ENCODE peak calls at places on chromosomes 16 and 17, in seven cellular contexts. S, X, L, P, K, I and D are unnamed samples. For H3K27me3 and H3K4me1, the result is how much of the 10 kb centered on the place peaks cover.

GRCh38 chr16:4052096-4052495 is 64.1 kb downstream of the ADCY9 start:
- DNase-seq in S (no peak), X (no peak), L (no peak), P (no peak), K (no peak), I (no peak), D (peak)

GRCh38 chr16:89344314-89344828 is 126.9 kb downstream of the ZNF778 start:
- DNase-seq in S (no peak), X (no peak), L (no peak), P (no peak), K (no peak), I (no peak), D (no peak)

GRCh38 chr17:57678393-57678792 is 66.7 kb downstream of the CCDC182 start:
- DNase-seq in S (no peak), X (no peak), L (no peak), P (no peak), K (no peak), I (no peak), D (no peak)

GRCh38 chr16:15952265-15952711 is 2.9 kb downstream of the ABCC1 start:
- DNase-seq in S (no peak), X (no peak), L (no peak), P (no peak), K (no peak), I (no peak), D (peak)

GRCh38 chr17:27466748-27467375 is 10.6 kb downstream of the KSR1 start:
- DNase-seq in S (peak), X (no peak), L (no peak), P (peak), K (no peak), I (no peak), D (no peak)

GRCh38 chr16:75127713-75128415 is 11.3 kb upstream of the LDHD start:
- DNase-seq in S (no peak), X (no peak), L (no peak), P (no peak), K (no peak), I (no peak), D (no peak)

GRCh38 chr17:76704799-76705198 is 6.0 kb downstream of the MXRA7 start:
- DNase-seq in S (no peak), X (no peak), L (no peak), P (no peak), K (no peak), I (no peak), D (no peak)

GRCh38 chr16:64122177-64122576 is 999.7 kb downstream of the CDH11 start:
- DNase-seq in S (no peak), X (no peak), L (no peak), P (no peak), K (peak), I (no peak), D (no peak)

GRCh38 chr17:6110592-6110991 is 40.4 kb downstream of the WSCD1 start:
- DNase-seq in S (no peak), X (no peak), L (no peak), P (no peak), K (peak), I (no peak), D (no peak)

GRCh38 chr17:45143767-45144198 is 4.5 kb upstream of the HEXIM1 start:
- DNase-seq in S (no peak), X (no peak), L (peak), P (no peak), K (no peak), I (peak), D (peak)

GRCh38 chr16:52548261-52549010 is 1.5 kb upstream of the TOX3 start:
- DNase-seq in S (no peak), X (no peak), L (no peak), P (no peak), K (no peak), I (no peak), D (no peak)

GRCh38 chr16:20906225-20906870 is 5.8 kb downstream of the LYRM1 start:
- DNase-seq in S (no peak), X (no peak), L (no peak), P (no peak), K (peak), I (no peak), D (no peak)

GRCh38 chr16:3358884-3359283 is 3.2 kb downstream of the OR2C1 start:
- DNase-seq in S (no peak), X (no peak), L (no peak), P (no peak), K (no peak), I (no peak), D (no peak)

GRCh38 chr16:46728804-46729203 is 19.3 kb downstream of the MYLK3 start:
- DNase-seq in S (no peak), X (no peak), L (no peak), P (no peak), K (no peak), I (no peak), D (no peak)

GRCh38 chr17:62188713-62189112 is 123.6 kb upstream of the MED13 start:
- DNase-seq in S (no peak), X (no peak), L (no peak), P (no peak), K (peak), I (no peak), D (no peak)

GRCh38 chr16:78097522-78097921 is 1.9 kb upstream of the WWOX start:
- DNase-seq in S (no peak), X (no peak), L (no peak), P (no peak), K (peak), I (no peak), D (no peak)

GRCh38 chr17:72240333-72240732 is 119.5 kb downstream of the SOX9 start:
- DNase-seq in S (no peak), X (no peak), L (no peak), P (no peak), K (no peak), I (no peak), D (no peak)

GRCh38 chr17:72239548-72239947 is 118.7 kb downstream of the SOX9 start:
- DNase-seq in S (no peak), X (no peak), L (no peak), P (no peak), K (no peak), I (no peak), D (no peak)

GRCh38 chr17:72233981-72234380 is 113.2 kb downstream of the SOX9 start:
- DNase-seq in S (no peak), X (no peak), L (no peak), P (no peak), K (no peak), I (no peak), D (no peak)

GRCh38 chr17:72237223-72237622 is 116.4 kb downstream of the SOX9 start:
- DNase-seq in S (no peak), X (no peak), L (no peak), P (no peak), K (no peak), I (no peak), D (no peak)

DNA sequence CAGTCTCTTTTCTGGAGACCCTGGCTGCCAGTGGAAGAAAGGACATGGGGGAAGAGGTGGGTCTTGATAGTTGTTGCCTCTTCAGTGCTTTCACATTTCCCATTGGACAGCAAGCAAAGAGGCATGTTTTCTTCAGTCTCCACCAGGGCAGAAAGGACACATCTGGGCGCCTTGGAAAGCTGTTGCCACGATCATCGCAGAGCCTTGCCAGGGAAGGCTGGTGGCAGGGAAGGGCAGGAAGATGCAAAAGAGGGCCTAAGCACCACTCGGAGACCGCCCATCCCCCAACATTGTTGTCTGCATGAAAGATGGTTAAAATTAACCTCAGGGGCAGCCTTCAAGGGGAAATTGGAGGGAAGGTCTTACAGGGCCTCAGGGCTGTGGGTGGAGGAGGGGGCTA is 114.1 kb downstream of the SOX9 start:
- DNase-seq in S (no peak), X (no peak), L (no peak), P (no peak), K (no peak), I (no peak), D (no peak)
- H3K27me3 ChIP-seq in S (under half), X (under half), L (under half), P (under half), K (under half), I (under half), D (under half)

GRCh38 chr17:70172921-70173320 is 3.6 kb downstream of the KCNJ2 start:
- DNase-seq in S (no peak), X (no peak), L (no peak), P (no peak), K (peak), I (no peak), D (no peak)

GRCh38 chr17:70171159-70171558 is 1.8 kb downstream of the KCNJ2 start:
- DNase-seq in S (no peak), X (no peak), L (no peak), P (no peak), K (no peak), I (no peak), D (no peak)

GRCh38 chr17:70169707-70170597 is 620 bp downstream of the KCNJ2 start:
- DNase-seq in S (peak), X (no peak), L (no peak), P (no peak), K (no peak), I (peak), D (no peak)

GRCh38 chr17:70173646-70174045 is 4.3 kb downstream of the KCNJ2 start:
- DNase-seq in S (no peak), X (no peak), L (no peak), P (no peak), K (no peak), I (no peak), D (no peak)

DNA sequence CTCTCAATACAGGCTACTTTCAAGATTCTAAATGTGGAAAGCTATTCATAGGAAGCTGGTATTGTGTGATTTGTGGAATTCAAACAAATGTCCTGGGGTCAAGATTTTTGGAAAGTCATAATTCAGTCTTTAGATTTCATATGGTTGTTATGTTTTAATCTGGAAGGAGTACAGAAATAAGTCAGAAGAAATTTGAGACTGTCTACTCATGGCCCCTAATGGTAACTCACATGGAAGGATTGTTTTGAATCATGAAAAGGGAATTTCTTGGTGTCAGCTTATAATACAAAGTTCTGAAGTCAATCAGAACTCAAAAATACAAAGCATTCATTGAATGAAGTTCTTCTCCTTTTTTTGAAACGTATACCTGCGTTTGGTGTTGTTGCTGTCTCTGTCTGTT is 3.1 kb downstream of the KCNJ2 start:
- DNase-seq in S (no peak), X (no peak), L (no peak), P (no peak), K (no peak), I (no peak), D (no peak)
- H3K4me1 ChIP-seq in S (under half), X (under half), L (under half), P (under half), K (under half), I (half or more), D (under half)

DNA sequence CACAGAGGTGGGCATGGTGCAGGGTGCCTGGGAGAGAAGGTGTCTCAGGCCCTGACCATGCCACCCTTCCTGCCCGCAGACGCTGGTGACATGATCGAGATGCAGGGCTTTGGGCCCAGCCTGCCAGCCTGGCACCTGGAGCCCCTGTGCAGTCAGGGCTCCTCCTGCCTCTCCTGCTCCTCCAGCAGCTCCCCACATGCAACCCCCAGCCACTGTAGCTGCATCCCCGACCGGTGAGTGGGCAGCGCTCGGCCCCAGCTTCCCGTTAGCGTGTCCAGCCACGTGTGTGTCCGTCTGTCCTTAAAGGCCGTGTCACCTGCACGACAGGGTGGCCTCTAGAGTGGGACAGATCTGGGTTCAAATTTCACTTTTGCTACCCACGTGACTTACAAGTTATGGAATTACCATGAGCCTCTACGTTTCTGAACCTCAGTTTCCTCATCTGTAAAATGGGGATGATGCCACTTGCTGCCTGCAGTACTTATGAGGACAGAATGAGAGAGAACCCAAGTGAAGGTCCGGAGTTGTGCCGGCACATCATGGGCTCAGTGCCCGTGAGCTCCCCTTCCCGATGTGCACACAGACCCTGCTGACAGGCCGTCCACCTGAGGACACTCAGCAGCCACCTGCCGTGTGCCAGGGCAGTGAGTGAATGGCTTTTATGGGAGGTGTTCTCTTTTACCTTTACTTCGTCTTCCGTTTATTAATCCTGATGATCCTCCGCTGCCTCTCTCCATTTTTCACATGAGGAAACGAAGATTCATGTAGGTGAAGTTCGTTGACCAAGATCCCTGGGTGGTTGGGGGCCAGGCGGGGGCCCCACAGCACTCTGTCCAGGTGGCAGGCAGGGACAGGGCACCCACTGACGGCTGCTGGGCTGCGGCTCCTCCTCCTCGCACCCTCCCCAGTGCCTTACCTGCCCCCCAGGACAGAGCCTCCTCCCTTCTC is 29.4 kb downstream of the MNT start:
- DNase-seq in S (no peak), X (no peak), L (no peak), P (no peak), K (no peak), I (no peak), D (no peak)
- H3K27ac ChIP-seq in S (no peak), X (no peak), L (no peak), P (no peak), K (no peak), I (no peak), D (no peak)

DNA sequence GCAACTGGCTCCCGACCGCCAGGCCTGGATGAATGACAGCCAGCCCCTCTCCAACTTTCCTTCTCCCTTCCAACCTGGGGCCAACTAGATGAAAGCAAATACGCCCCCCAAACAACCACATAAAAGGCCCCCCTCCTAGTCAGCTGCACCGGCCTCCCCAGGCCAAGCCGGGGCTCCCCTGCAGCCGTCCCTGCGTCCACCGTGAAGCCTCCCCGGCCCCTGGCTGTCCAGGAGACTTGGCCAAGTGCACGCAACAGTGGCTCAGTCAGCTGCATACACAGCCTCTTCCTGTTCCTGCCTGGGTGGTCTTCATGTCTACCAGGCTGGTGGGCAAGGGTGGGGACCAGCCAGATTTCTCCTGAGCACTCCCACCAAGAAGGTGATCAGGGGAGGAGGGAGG is 16.0 kb downstream of the DNAH17 start:
- DNase-seq in S (no peak), X (no peak), L (no peak), P (no peak), K (no peak), I (no peak), D (no peak)
- H3K27me3 ChIP-seq in S (under half), X (under half), L (under half), P (under half), K (half or more), I (under half), D (under half)

DNA sequence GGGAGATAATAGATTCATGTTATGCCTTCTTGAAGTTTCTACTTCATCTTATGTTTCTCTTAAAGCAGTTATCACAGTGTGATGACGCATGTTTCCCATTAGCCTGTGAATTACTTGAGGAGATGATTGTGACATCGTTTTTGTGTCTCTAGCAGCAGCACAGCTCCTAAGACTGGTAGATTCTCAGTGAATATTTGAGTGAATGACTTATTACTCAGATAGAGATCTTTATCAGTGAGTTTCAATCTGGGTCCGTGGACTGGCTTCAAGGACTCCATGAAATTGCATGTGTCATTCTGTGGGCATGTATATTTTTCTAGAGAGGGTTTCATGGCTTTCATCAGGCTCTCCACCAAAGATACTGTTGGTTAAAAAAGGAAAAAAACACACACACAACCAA is 29.9 kb downstream of the YPEL2 start:
- DNase-seq in S (peak), X (no peak), L (no peak), P (no peak), K (peak), I (no peak), D (no peak)
- H3K4me1 ChIP-seq in S (half or more), X (under half), L (half or more), P (half or more), K (under half), I (half or more), D (under half)

GRCh38 chr17:48894886-48895285 is 2.3 kb downstream of the ATP5MC1 start:
- DNase-seq in S (no peak), X (no peak), L (no peak), P (no peak), K (peak), I (no peak), D (no peak)
- H3K27ac ChIP-seq in S (no peak), X (no peak), L (no peak), P (no peak), K (no peak), I (no peak), D (no peak)

GRCh38 chr16:87050142-87050541 is 267.1 kb downstream of the C16orf95 start:
- DNase-seq in S (no peak), X (no peak), L (no peak), P (no peak), K (no peak), I (no peak), D (no peak)

GRCh38 chr16:87047221-87048037 is 269.8 kb downstream of the C16orf95 start:
- DNase-seq in S (no peak), X (no peak), L (no peak), P (no peak), K (no peak), I (no peak), D (no peak)

GRCh38 chr16:87045462-87046216 is 271.6 kb downstream of the C16orf95 start:
- DNase-seq in S (no peak), X (no peak), L (no peak), P (no peak), K (no peak), I (no peak), D (no peak)

GRCh38 chr16:87046235-87046634 is 271.0 kb downstream of the C16orf95 start:
- DNase-seq in S (no peak), X (no peak), L (no peak), P (no peak), K (no peak), I (no peak), D (no peak)

GRCh38 chr16:87048038-87048743 is 269.0 kb downstream of the C16orf95 start:
- DNase-seq in S (no peak), X (no peak), L (no peak), P (no peak), K (no peak), I (no peak), D (no peak)
- H3K27me3 ChIP-seq in S (under half), X (under half), L (under half), P (under half), K (under half), I (under half), D (under half)